ENCODE peak calls at places on chromosomes 11 and 22, in five cellular contexts. U, C, R, A and O are unnamed samples.

GRCh38 chr11:33083918-33084317 is 44.5 kb downstream of the TCP11L1 start:
- DNase-seq in U (no peak), C (no peak), R (no peak), A (no peak), O (no peak)

GRCh38 chr11:12764187-12764914 is 90.1 kb downstream of the TEAD1 start:
- DNase-seq in U (no peak), C (no peak), R (no peak), A (no peak), O (no peak)

GRCh38 chr11:22657101-22657694 is 9.2 kb upstream of the GAS2 start:
- DNase-seq in U (no peak), C (no peak), R (no peak), A (no peak), O (no peak)

GRCh38 chr11:45266693-45267451 is 19.3 kb downstream of the SYT13 start:
- DNase-seq in U (no peak), C (no peak), R (no peak), A (no peak), O (no peak)

GRCh38 chr11:119537641-119538253 is 114.8 kb upstream of the THY1 start:
- DNase-seq in U (no peak), C (no peak), R (no peak), A (no peak), O (peak)

GRCh38 chr11:6629573-6629891 is 10.3 kb upstream of the TPP1 start:
- DNase-seq in U (no peak), C (no peak), R (no peak), A (no peak), O (no peak)

GRCh38 chr11:2732940-2733628 is 33.3 kb upstream of the KCNQ1OT1 start:
- DNase-seq in U (no peak), C (no peak), R (no peak), A (no peak), O (no peak)

GRCh38 chr22:29257751-29258181 is 10.0 kb downstream of the RHBDD3 start:
- DNase-seq in U (peak), C (no peak), R (no peak), A (no peak), O (no peak)

GRCh38 chr11:47891886-47892285 is 43.7 kb upstream of the NUP160 start:
- DNase-seq in U (no peak), C (no peak), R (no peak), A (no peak), O (no peak)

GRCh38 chr11:119846374-119846773 is 117.4 kb upstream of the NECTIN1 start:
- DNase-seq in U (no peak), C (no peak), R (no peak), A (no peak), O (no peak)

GRCh38 chr11:127259118-127259517 is 258.5 kb upstream of the KIRREL3 start:
- DNase-seq in U (no peak), C (no peak), R (no peak), A (no peak), O (no peak)

GRCh38 chr11:115168229-115168671 is 336.0 kb downstream of the CADM1 start:
- DNase-seq in U (no peak), C (peak), R (no peak), A (no peak), O (no peak)

GRCh38 chr11:45410391-45411215 is 124.5 kb upstream of the SYT13 start:
- DNase-seq in U (no peak), C (no peak), R (no peak), A (no peak), O (peak)

GRCh38 chr11:131370090-131370751 is at the start of gene NTM:
- DNase-seq in U (peak), C (peak), R (no peak), A (peak), O (no peak)

GRCh38 chr11:31233425-31233824 is 136.1 kb downstream of the DCDC1 start:
- DNase-seq in U (no peak), C (peak), R (peak), A (no peak), O (no peak)

GRCh38 chr22:36467946-36468345 is 13.5 kb downstream of the TXN2 start:
- DNase-seq in U (no peak), C (peak), R (peak), A (peak), O (peak)

GRCh38 chr22:31627223-31627731 is 34.7 kb downstream of the PISD start:
- DNase-seq in U (no peak), C (no peak), R (no peak), A (no peak), O (no peak)

GRCh38 chr11:124867700-124868099 is 2.5 kb downstream of the ROBO3 start:
- DNase-seq in U (no peak), C (peak), R (peak), A (peak), O (peak)

GRCh38 chr11:83063073-83063754 is 8.5 kb downstream of the RAB30 start:
- DNase-seq in U (no peak), C (peak), R (peak), A (no peak), O (no peak)

GRCh38 chr22:28243539-28243938 is 324.5 kb upstream of the PITPNB start:
- DNase-seq in U (no peak), C (peak), R (peak), A (no peak), O (no peak)

GRCh38 chr11:119615003-119615878 is 113.8 kb downstream of the NECTIN1 start:
- DNase-seq in U (no peak), C (peak), R (peak), A (peak), O (no peak)

GRCh38 chr11:40161855-40162410 is 1297.5 kb downstream of the LRRC4C start:
- DNase-seq in U (no peak), C (no peak), R (no peak), A (no peak), O (no peak)

GRCh38 chr11:7846003-7846402 is 49.3 kb upstream of the OR5P2 start:
- DNase-seq in U (no peak), C (no peak), R (peak), A (no peak), O (no peak)

GRCh38 chr22:29380032-29380781 is 8.2 kb downstream of the AP1B1 start:
- DNase-seq in U (no peak), C (no peak), R (peak), A (peak), O (no peak)

GRCh38 chr22:23225724-23226496 is 45.6 kb downstream of the BCR start:
- DNase-seq in U (no peak), C (peak), R (peak), A (peak), O (no peak)

GRCh38 chr11:105144887-105145286 is 5.3 kb upstream of the CARD18 start:
- DNase-seq in U (no peak), C (peak), R (peak), A (peak), O (no peak)

GRCh38 chr11:293293-293851 is 4.4 kb downstream of the PGGHG start:
- DNase-seq in U (no peak), C (no peak), R (no peak), A (no peak), O (no peak)

GRCh38 chr11:116582621-116583020 is 190.2 kb downstream of the BUD13 start:
- DNase-seq in U (no peak), C (no peak), R (no peak), A (no peak), O (no peak)

GRCh38 chr11:72314600-72315386 is 70.8 kb upstream of the PHOX2A start:
- DNase-seq in U (no peak), C (no peak), R (no peak), A (no peak), O (no peak)

GRCh38 chr11:72637198-72637597 is 37.0 kb downstream of the PDE2A start:
- DNase-seq in U (no peak), C (no peak), R (peak), A (no peak), O (no peak)

GRCh38 chr11:59164028-59164427 is 7.9 kb upstream of the DTX4 start:
- DNase-seq in U (no peak), C (no peak), R (no peak), A (no peak), O (no peak)

GRCh38 chr11:121652982-121653381 is 200.2 kb upstream of the SORL1-AS1 start:
- DNase-seq in U (no peak), C (peak), R (peak), A (no peak), O (no peak)

GRCh38 chr11:117824571-117825537 is at the start of gene FXYD2:
- DNase-seq in U (peak), C (no peak), R (no peak), A (no peak), O (peak)

GRCh38 chr11:110297082-110297725 is 790 bp upstream of the RDX start:
- DNase-seq in U (no peak), C (peak), R (peak), A (peak), O (no peak)

GRCh38 chr11:112570335-112570734 is 309.7 kb upstream of the PLET1 start:
- DNase-seq in U (no peak), C (no peak), R (no peak), A (no peak), O (no peak)